ENCODE peak calls at places on chromosomes 6 and 20, in ten cellular contexts. N is BE2C, X is A549, B is sigmoid colon, J is foreskin fibroblast, R is DND-41, O is suprapubic skin, Z is cardiac muscle cell, D is right atrium auricular region, V is bronchial epithelial cell. S is an unnamed sample.

GRCh38 chr20:61922936-61923335 is 142.7 kb downstream of the TAF4 start:
- DNase-seq in N (no peak), X (no peak), B (no peak), J (no peak), R (no peak), O (peak; percentile 69), Z (no peak), D (no peak), V (no peak), S (no peak)

GRCh38 chr6:106452628-106453027 is 92.1 kb downstream of the CRYBG1 start:
- DNase-seq in N (no peak), X (no peak), B (no peak), J (no peak), R (no peak), O (no peak), Z (no peak), D (no peak), V (peak; percentile 78), S (no peak)

GRCh38 chr20:48364055-48364454 is 463.7 kb downstream of the PREX1 start:
- DNase-seq in N (no peak), X (no peak), B (no peak), J (no peak), R (no peak), O (no peak), Z (no peak), D (no peak), V (no peak), S (no peak)

GRCh38 chr6:17679726-17680125 is 27.0 kb downstream of the NUP153 start:
- DNase-seq in N (no peak), X (no peak), B (no peak), J (no peak), R (no peak), O (no peak), Z (no peak), D (no peak), V (no peak), S (no peak)

GRCh38 chr6:33788694-33789549 is at the start of gene LEMD2:
- DNase-seq in N (peak; percentile 95), X (peak; percentile 92), B (peak; percentile 97), J (peak; percentile 99), R (peak; percentile 94), O (peak; percentile 96), Z (peak; percentile 93), D (peak; percentile 93), V (peak; percentile 76), S (peak; percentile 95)

GRCh38 chr20:1371235-1371782 is 21.5 kb downstream of the FKBP1A start:
- DNase-seq in N (no peak), X (no peak), B (no peak), J (peak; percentile 49), R (no peak), O (no peak), Z (no peak), D (no peak), V (no peak), S (no peak)

GRCh38 chr20:57435498-57436222 is 44.5 kb downstream of the RBM38 start:
- DNase-seq in N (peak; percentile 58), X (peak; percentile 30), B (peak; percentile 83), J (no peak), R (peak; percentile 41), O (peak; percentile 89), Z (peak; percentile 50), D (no peak), V (peak; percentile 86), S (peak; percentile 42)

GRCh38 chr6:69792292-69792691 is 4.5 kb downstream of the LMBRD1 start:
- DNase-seq in N (no peak), X (no peak), B (no peak), J (no peak), R (no peak), O (no peak), Z (no peak), D (no peak), V (no peak), S (no peak)

GRCh38 chr20:52289956-52290355 is 98.4 kb upstream of the ZFP64 start:
- DNase-seq in N (no peak), X (no peak), B (no peak), J (no peak), R (no peak), O (no peak), Z (no peak), D (no peak), V (no peak), S (no peak)

GRCh38 chr6:91781946-91782345 is 1195.1 kb upstream of the MAP3K7 start:
- DNase-seq in N (peak; percentile 70), X (no peak), B (no peak), J (no peak), R (no peak), O (no peak), Z (no peak), D (no peak), V (no peak), S (no peak)

DNA sequence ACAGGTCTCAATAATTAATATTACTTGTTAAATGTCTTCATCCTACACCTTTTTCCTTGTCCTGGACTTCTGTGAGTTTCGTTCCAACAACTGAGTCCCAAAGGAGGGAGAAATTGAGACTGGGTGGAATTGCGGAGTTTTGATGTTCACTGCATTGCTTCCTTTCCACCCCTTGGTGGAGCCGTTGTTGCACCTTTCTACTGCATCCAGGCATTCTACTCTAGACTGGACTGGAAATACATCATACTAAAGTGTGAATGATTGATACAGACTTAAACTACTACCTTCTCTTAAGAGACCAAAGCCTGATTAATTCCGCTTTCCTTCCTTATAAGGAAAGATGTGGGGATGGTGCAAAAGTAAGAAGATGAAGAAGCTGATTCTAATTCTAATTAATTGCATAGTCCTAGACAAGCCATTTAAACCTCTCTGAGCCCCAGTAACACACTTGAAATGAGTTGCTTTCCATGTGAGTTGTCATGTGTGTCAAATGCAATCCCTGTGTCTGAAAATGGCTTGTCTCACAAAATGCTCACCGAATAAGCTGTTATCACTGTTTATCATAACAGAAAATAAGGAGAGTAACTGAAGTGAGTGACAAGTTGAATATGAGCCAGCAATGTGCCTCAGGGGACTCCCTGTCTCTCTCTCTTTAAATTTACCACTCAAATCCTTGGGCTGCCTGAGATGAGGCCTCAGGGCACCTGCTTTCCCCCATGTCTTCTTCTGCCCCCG is 338.3 kb upstream of the CHD6 start:
- DNase-seq in N (peak; percentile 45), X (peak; percentile 21), B (no peak), J (no peak), R (peak; percentile 17), O (no peak), Z (peak; percentile 37), D (no peak), V (peak; percentile 1), S (peak; percentile 17)
- TF ChIP-seq CTCF in N (peak; percentile 95), X (peak; percentile 30), B (peak; percentile 9), J (no peak), R (peak; percentile 77), O (peak; percentile 10), Z (peak; percentile 43), D (no peak), V (no peak), S (peak; percentile 54)

DNA sequence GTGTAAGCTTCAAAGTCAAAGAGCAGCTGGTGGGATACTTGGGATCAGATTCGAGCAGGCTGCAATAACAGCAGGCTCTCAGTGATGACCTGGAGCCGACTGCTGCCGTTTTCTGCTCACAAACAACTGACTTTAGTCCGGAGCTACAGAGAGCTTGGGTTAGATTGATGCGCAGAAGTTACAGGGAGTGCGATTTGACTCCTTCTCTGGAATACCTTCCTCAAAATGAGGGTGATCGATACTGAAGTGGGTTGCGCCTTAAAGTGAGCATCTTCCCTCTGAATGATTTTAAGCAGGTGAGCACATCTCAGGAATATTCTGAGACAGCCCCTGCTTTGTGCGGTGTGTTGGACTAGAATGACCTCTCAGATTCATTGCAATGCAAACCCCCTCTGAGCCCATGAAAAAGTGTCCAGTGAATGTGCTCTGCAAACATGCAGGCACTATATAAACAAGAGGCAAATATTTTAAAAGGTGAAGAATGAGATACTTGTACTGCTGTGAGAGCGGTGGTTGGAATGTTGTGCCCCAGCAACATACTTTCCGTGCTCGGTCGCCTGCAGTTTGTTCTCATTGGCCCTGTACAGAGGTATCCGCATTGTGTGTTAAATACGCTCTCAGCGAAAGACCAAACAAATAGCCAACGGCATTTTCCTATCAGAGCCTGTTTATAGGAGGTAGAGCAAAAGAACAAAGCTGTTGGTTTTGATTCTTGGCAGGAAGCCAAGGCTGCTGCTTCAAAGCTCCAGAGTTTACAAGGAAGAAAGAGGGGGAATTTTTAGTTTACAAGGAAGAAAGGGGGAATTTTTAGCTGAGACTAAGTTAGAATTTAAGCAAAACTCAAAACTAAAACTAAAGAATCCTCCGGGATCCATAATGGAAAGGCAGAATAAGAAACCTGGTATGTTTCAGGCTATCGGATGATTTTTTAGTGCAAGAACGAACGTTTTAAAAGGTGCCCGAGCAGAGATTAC is 67.7 kb downstream of the PHACTR2 start:
- DNase-seq in N (no peak), X (peak; percentile 88), B (no peak), J (peak; percentile 39), R (no peak), O (no peak), Z (peak; percentile 57), D (no peak), V (peak; percentile 39), S (no peak)
- H3K4me3 ChIP-seq in N (no peak overlapping the region), X (peak overlapping the region; percentile 36), B (peak overlapping the region; percentile 17), J (peak overlapping the region; percentile 22), R (no peak overlapping the region), O (peak overlapping the region; percentile 19), Z (no peak overlapping the region), D (no peak overlapping the region), V (no peak overlapping the region), S (no peak overlapping the region)

GRCh38 chr6:122733259-122733658 is 46.3 kb upstream of the FABP7 start:
- DNase-seq in N (no peak), X (no peak), B (no peak), J (no peak), R (no peak), O (no peak), Z (no peak), D (no peak), V (peak; percentile 28), S (no peak)
- TF ChIP-seq CTCF in N (no peak), X (no peak), B (no peak), J (no peak), R (no peak), O (no peak), Z (no peak), D (no peak), V (no peak), S (no peak)

GRCh38 chr20:63223826-63224207 is 7.9 kb upstream of the YTHDF1 start:
- DNase-seq in N (no peak), X (no peak), B (no peak), J (no peak), R (no peak), O (no peak), Z (no peak), D (no peak), V (no peak), S (no peak)

GRCh38 chr20:63226020-63226943 is 9.4 kb upstream of the BIRC7 start:
- DNase-seq in N (no peak), X (peak; percentile 74), B (no peak), J (no peak), R (no peak), O (no peak), Z (no peak), D (no peak), V (no peak), S (no peak)

GRCh38 chr20:63225082-63225454 is 9.1 kb upstream of the YTHDF1 start:
- DNase-seq in N (no peak), X (no peak), B (no peak), J (no peak), R (no peak), O (no peak), Z (no peak), D (no peak), V (no peak), S (no peak)

GRCh38 chr20:63223121-63223825 is 7.3 kb upstream of the YTHDF1 start:
- DNase-seq in N (peak; percentile 66), X (peak; percentile 62), B (no peak), J (peak; percentile 60), R (peak; percentile 63), O (no peak), Z (peak; percentile 62), D (no peak), V (peak; percentile 36), S (peak; percentile 48)

GRCh38 chr20:63224272-63225081 is 8.5 kb upstream of the YTHDF1 start:
- DNase-seq in N (peak; percentile 76), X (peak; percentile 91), B (peak; percentile 78), J (peak; percentile 51), R (no peak), O (no peak), Z (peak; percentile 35), D (no peak), V (peak; percentile 36), S (no peak)
- H3K4me3 ChIP-seq in N (no peak overlapping the region), X (no peak overlapping the region), B (no peak overlapping the region), J (no peak overlapping the region), R (no peak overlapping the region), O (no peak overlapping the region), Z (no peak overlapping the region), D (no peak overlapping the region), V (no peak overlapping the region), S (no peak overlapping the region)

S was measured in GM12865.